ENCODE peak calls at places on chromosomes 4 and X, in nine cellular contexts. G is heart left ventricle, I is IMR-90, J is GM12878, R is body of pancreas, P is HepG2, S is A549, Z is ovary, U is Peyer's patch. D is an unnamed sample.

GRCh38 chrX:96650023-96650422 is 34.6 kb upstream of the DIAPH2 start:
- DNase-seq in I (no peak), P (no peak), G (no peak), S (no peak), U (no peak), R (no peak), J (no peak), Z (no peak), D (no peak)

GRCh38 chrX:119655125-119655524 is 37.8 kb downstream of the SEPTIN6 start:
- DNase-seq in G (peak; percentile 41), I (peak; percentile 88), P (no peak), U (no peak), Z (peak; percentile 58), J (no peak), S (peak; percentile 11), R (peak; percentile 11), D (no peak)

GRCh38 chr4:68360570-68360969 is 10.7 kb upstream of the YTHDC1 start:
- DNase-seq in I (no peak), U (no peak), P (no peak), S (no peak), Z (no peak), R (no peak), J (no peak), G (no peak), D (no peak)

GRCh38 chr4:172142331-172142738 is 329.1 kb downstream of the GALNTL6 start:
- DNase-seq in Z (no peak), P (no peak), S (peak; percentile 2), J (no peak), I (peak; percentile 22), G (no peak), U (no peak), R (no peak), D (no peak)

GRCh38 chr4:137443031-137443800 is 89.1 kb downstream of the PCDH18 start:
- DNase-seq in G (no peak), U (no peak), P (no peak), S (no peak), J (no peak), I (no peak), R (no peak), Z (no peak), D (no peak)

GRCh38 chr4:76854858-76855257 is 43.1 kb downstream of the SOWAHB start:
- DNase-seq in G (no peak), Z (no peak), J (no peak), P (no peak), I (no peak), U (no peak), S (no peak), R (no peak), D (no peak)

GRCh38 chrX:3576886-3577516 is 136.4 kb downstream of the PRKX start:
- DNase-seq in Z (no peak), U (no peak), I (peak; percentile 54), G (peak; percentile 17), J (no peak), P (no peak), R (no peak), S (no peak), D (no peak)

GRCh38 chr4:108036252-108036651 is 46.6 kb downstream of the HADH start:
- DNase-seq in I (no peak), Z (no peak), U (peak; percentile 59), S (no peak), J (no peak), P (no peak), G (no peak), R (no peak), D (no peak)

GRCh38 chr4:73762409-73762808 is 22.0 kb downstream of the CXCL8 start:
- DNase-seq in I (no peak), S (no peak), P (no peak), R (no peak), Z (no peak), G (no peak), J (peak; percentile 11), U (no peak), D (no peak)

GRCh38 chr4:82372502-82372873 is 1.3 kb downstream of the HNRNPD start:
- DNase-seq in R (peak; percentile 61), U (peak; percentile 73), P (no peak), S (peak; percentile 34), I (peak; percentile 22), Z (peak; percentile 48), G (peak; percentile 38), J (no peak), D (peak; percentile 43)

GRCh38 chr4:141711211-141711610 is 74.8 kb downstream of the IL15 start:
- DNase-seq in I (peak; percentile 51), U (no peak), P (no peak), G (no peak), Z (no peak), J (no peak), R (no peak), S (peak; percentile 18), D (no peak)

GRCh38 chr4:181674315-181674714 is 568.9 kb upstream of the TENM3 start:
- DNase-seq in S (no peak), G (no peak), J (no peak), P (no peak), R (no peak), I (peak; percentile 62), Z (no peak), U (no peak), D (no peak)

GRCh38 chr4:34723606-34724005 is 1520.7 kb downstream of the ARAP2 start:
- DNase-seq in J (no peak), U (no peak), I (no peak), P (no peak), S (no peak), R (no peak), G (no peak), Z (no peak), D (no peak)

GRCh38 chr4:163544407-163545038 is 50.0 kb downstream of the TMA16 start:
- DNase-seq in U (peak; percentile 85), P (peak; percentile 22), R (peak; percentile 63), Z (peak; percentile 51), S (peak; percentile 33), J (no peak), G (peak; percentile 55), I (peak; percentile 40), D (peak; percentile 54)

GRCh38 chr4:74056114-74056857 is 17.8 kb upstream of the CXCL3 start:
- DNase-seq in Z (no peak), I (peak; percentile 52), G (no peak), U (no peak), S (peak; percentile 71), R (no peak), P (no peak), J (no peak), D (no peak)

GRCh38 chr4:14726441-14727405 is 275.6 kb upstream of the CPEB2 start:
- DNase-seq in G (no peak), I (peak; percentile 35), R (peak; percentile 74), U (no peak), Z (no peak), S (peak; percentile 80), P (no peak), J (no peak), D (peak; percentile 59)

GRCh38 chr4:153497988-153498967 is 32.1 kb downstream of the TMEM131L start:
- DNase-seq in R (no peak), G (no peak), P (no peak), U (no peak), Z (no peak), S (no peak), I (peak; percentile 86), J (peak; percentile 72), D (no peak)

DNA sequence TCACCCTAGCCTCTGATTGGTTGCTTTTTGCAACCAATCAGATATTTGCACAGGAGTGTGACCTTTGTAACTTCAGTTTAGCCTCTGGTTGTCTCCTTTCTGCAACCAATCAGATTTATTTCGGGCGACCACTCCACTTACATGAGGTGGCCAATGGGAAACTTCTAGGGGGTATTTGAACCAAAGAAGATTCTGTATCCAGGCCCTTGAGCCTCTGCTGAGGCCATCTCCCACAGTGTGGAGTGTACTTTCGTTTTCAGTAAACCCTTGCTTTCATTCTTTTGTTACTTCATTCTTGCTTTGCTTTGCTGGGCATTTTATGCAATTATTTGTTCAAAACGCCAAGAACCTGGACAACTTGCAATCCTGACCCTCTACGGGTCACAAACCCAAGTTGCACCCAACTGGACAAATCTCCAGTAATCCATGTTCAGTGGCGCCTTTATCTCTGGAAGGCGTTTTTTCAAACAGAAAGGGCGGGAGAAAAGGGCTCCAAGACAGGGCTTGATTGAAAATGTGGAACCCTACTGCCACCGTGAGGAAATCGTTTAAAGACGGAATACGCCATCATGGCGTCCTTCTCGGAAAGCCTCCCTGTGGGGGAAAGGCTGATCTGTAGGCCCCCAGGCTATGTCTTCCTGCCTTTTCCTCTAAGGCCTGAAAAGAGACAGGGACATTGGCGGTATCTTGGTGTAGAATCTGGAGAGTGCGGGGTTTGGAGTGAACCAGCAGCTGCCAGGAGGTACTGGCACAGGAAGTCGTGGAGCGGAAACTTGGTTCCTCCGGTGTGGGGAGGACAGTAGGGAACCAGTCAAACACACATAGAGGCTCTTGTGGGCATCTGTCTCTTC is 184.6 kb downstream of the OR13H1 start:
- DNase-seq in U (peak; percentile 90), S (peak; percentile 76), R (peak; percentile 87), Z (peak; percentile 90), J (peak; percentile 84), G (no peak), I (peak; percentile 86), P (no peak), D (peak; percentile 80)
- H3K9me3 ChIP-seq in U (no peaks in the 10 kb centered on the region), S (peaks cover 7% of the 10 kb centered on the region), R (no peaks in the 10 kb centered on the region), Z (no peaks in the 10 kb centered on the region), J (peaks cover 5% of the 10 kb centered on the region), G (no peaks in the 10 kb centered on the region), I (peaks cover 4% of the 10 kb centered on the region), P (no peaks in the 10 kb centered on the region), D (no peaks in the 10 kb centered on the region)

DNA sequence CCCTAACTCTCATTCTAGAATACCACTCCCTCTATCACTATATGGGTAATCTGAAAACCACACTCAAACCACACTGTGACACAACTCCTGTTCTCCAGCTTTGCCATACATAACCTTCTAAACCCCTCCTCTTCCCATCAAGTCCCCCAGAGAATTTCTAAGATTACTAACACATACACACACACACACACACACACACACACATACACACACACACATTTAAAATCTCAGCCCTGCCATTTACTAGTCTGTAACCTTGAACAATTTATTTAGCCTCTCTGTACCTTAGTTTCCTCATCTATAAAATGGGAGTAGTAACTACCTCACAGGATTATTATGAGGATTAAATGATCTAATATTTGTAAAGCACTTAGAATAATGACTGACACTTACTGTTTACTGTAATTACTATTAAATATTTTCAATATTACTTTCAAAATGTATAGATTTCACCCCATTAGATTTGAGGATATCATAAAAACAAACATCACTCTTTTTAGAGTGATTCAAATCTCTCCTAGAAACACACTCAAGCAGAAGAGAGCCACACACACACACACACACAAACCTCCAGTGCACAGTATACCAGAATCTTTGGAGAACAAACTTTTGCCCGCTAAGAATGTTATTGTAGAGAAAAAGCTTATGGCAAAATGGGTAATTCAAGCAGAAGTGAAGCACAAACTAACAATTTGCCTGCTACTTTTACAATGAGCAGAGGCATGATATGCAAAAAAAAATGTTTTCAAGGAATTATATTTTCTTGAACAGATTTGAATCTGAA is 3.8 kb downstream of the ANKRD50 start:
- DNase-seq in P (no peak), U (no peak), J (no peak), I (peak; percentile 7), G (no peak), Z (no peak), R (no peak), S (no peak), D (no peak)
- H3K4me1 ChIP-seq in P (peaks cover 55% of the 10 kb centered on the region), U (peaks cover 5% of the 10 kb centered on the region), J (no peaks in the 10 kb centered on the region), I (peaks cover 4% of the 10 kb centered on the region), G (peaks cover 45% of the 10 kb centered on the region), Z (peaks cover 5% of the 10 kb centered on the region), R (peaks cover 24% of the 10 kb centered on the region), S (peaks cover 32% of the 10 kb centered on the region), D (peaks cover 68% of the 10 kb centered on the region)

GRCh38 chr4:102501635-102502382 is 650 bp downstream of the NFKB1 start:
- DNase-seq in R (peak; percentile 82), J (peak; percentile 54), S (peak; percentile 83), G (peak; percentile 80), U (peak; percentile 89), I (peak; percentile 76), P (peak; percentile 73), Z (peak; percentile 80), D (peak; percentile 81)
- TF ChIP-seq POLR2A in R (peak; percentile 81), J (peak; percentile 86), S (peak; percentile 44), G (no peak), U (peak; percentile 31), I (peak; percentile 33), P (peak; percentile 66), Z (peak; percentile 48), D (no peak)

GRCh38 chrX:1226249-1226648 is 13.8 kb upstream of the CRLF2 start:
- DNase-seq in I (no peak), U (no peak), P (no peak), R (no peak), S (no peak), Z (no peak), G (no peak), J (no peak), D (no peak)
- H3K9me3 ChIP-seq in I (peaks cover 17% of the 10 kb centered on the region), U (no peaks in the 10 kb centered on the region), P (peaks cover 15% of the 10 kb centered on the region), R (peaks cover 4% of the 10 kb centered on the region), S (peaks cover 33% of the 10 kb centered on the region), Z (no peaks in the 10 kb centered on the region), G (no peaks in the 10 kb centered on the region), J (peaks cover 5% of the 10 kb centered on the region), D (peaks cover 36% of the 10 kb centered on the region)